ENCODE peak calls at places on chromosomes 2 and 18, in ten cellular contexts. M is IMR-90; T is NCI-H774; Y is activated T-cell treated with anti-CD3 and anti-CD28 coated beads, Interleukin-2, amount 50 U/mL, for 1 hour; J is HEK293T; D is NCI-H460; R is SJSA1; L is body of pancreas; C is nephron progenitor cell; F is mesothelial cell of epicardium. A is an unnamed sample.

GRCh38 chr18:9011431-9011830 is 91.1 kb upstream of the NDUFV2 start:
- DNase-seq in M (no peak), T (no peak), Y (no peak), J (no peak), D (no peak), R (no peak), L (no peak), C (no peak), F (no peak), A (no peak)

GRCh38 chr2:18404708-18405107 is 155.7 kb downstream of the RDH14 start:
- DNase-seq in M (no peak), T (no peak), Y (no peak), J (peak), D (no peak), R (no peak), L (no peak), C (no peak), F (no peak), A (no peak)

GRCh38 chr2:196336715-196337617 is 165.6 kb upstream of the STK17B start:
- DNase-seq in M (peak), T (peak), Y (peak), J (peak), D (peak), R (peak), L (no peak), C (peak), F (no peak), A (no peak)

GRCh38 chr18:31931163-31931885 is 11.6 kb downstream of the TRAPPC8 start:
- DNase-seq in M (peak), T (no peak), Y (no peak), J (peak), D (no peak), R (peak), L (no peak), C (no peak), F (no peak), A (no peak)

GRCh38 chr2:147364597-147364996 is 480.2 kb upstream of the ACVR2A start:
- DNase-seq in M (no peak), T (peak), Y (no peak), J (no peak), D (no peak), R (no peak), L (no peak), C (no peak), F (no peak), A (peak)

GRCh38 chr2:134361648-134362047 is 107.8 kb downstream of the MGAT5 start:
- DNase-seq in M (no peak), T (no peak), Y (no peak), J (no peak), D (no peak), R (no peak), L (no peak), C (no peak), F (no peak), A (no peak)

GRCh38 chr2:128642801-128643200 is 324.1 kb upstream of the HS6ST1 start:
- DNase-seq in M (no peak), T (no peak), Y (no peak), J (no peak), D (no peak), R (no peak), L (no peak), C (no peak), F (no peak), A (no peak)

GRCh38 chr2:240935101-240935876 is 29.2 kb downstream of the CROCC2 start:
- DNase-seq in M (no peak), T (no peak), Y (no peak), J (no peak), D (no peak), R (no peak), L (no peak), C (peak), F (peak), A (no peak)

GRCh38 chr2:130341562-130342019 is 1.1 kb upstream of the IMP4 start:
- DNase-seq in M (no peak), T (no peak), Y (no peak), J (no peak), D (no peak), R (no peak), L (no peak), C (no peak), F (no peak), A (no peak)